ENCODE peak calls at places on chromosomes 11 and 22, in nine cellular contexts. One of them, this sample, is unnamed.

GRCh38 chr11:124434699-124435098 is 10.0 kb upstream of the OR8B4 start:
- DNase-seq in activated CD8-positive, alpha-beta memory T cell treated with anti-CD3 and anti-CD28 coated beads, Interleukin-2, amount 50 U/mL, for 48 hours: no peak
- DNase-seq in T47D: no peak
- DNase-seq in amygdala: no peak
- DNase-seq in aorta: no peak
- DNase-seq in omental fat pad: no peak
- DNase-seq in activated T-helper 1 cell treated with Interleukin-2 at 50 U/mL for 16 hours: no peak
- DNase-seq in H4: no peak
- DNase-seq in cardiac fibroblast: no peak
- DNase-seq in this sample: no peak

GRCh38 chr11:45921561-45922424 is 663 bp upstream of the LARGE2 start:
- DNase-seq in activated T-helper 1 cell treated with Interleukin-2 at 50 U/mL for 16 hours: no peak
- DNase-seq in cardiac fibroblast: no peak
- DNase-seq in H4: no peak
- DNase-seq in activated CD8-positive, alpha-beta memory T cell treated with anti-CD3 and anti-CD28 coated beads, Interleukin-2, amount 50 U/mL, for 48 hours: no peak
- DNase-seq in omental fat pad: no peak
- DNase-seq in T47D: peak; percentile 99
- DNase-seq in amygdala: no peak
- DNase-seq in aorta: peak; percentile 73
- DNase-seq in this sample: no peak

GRCh38 chr11:123707606-123708205 is 33.8 kb downstream of the ZNF202 start:
- DNase-seq in activated T-helper 1 cell treated with Interleukin-2 at 50 U/mL for 16 hours: peak; percentile 18
- DNase-seq in cardiac fibroblast: peak; percentile 74
- DNase-seq in amygdala: peak; percentile 20
- DNase-seq in T47D: peak; percentile 91
- DNase-seq in aorta: no peak
- DNase-seq in activated CD8-positive, alpha-beta memory T cell treated with anti-CD3 and anti-CD28 coated beads, Interleukin-2, amount 50 U/mL, for 48 hours: peak; percentile 58
- DNase-seq in H4: peak; percentile 61
- DNase-seq in omental fat pad: no peak
- DNase-seq in this sample: peak; percentile 90

GRCh38 chr11:67463680-67464410 is 5.2 kb downstream of the TMEM134 start:
- DNase-seq in cardiac fibroblast: no peak
- DNase-seq in amygdala: peak; percentile 54
- DNase-seq in activated CD8-positive, alpha-beta memory T cell treated with anti-CD3 and anti-CD28 coated beads, Interleukin-2, amount 50 U/mL, for 48 hours: no peak
- DNase-seq in aorta: peak; percentile 94
- DNase-seq in omental fat pad: no peak
- DNase-seq in T47D: peak; percentile 87
- DNase-seq in activated T-helper 1 cell treated with Interleukin-2 at 50 U/mL for 16 hours: no peak
- DNase-seq in H4: peak; percentile 83
- DNase-seq in this sample: no peak

GRCh38 chr22:44419429-44419828 is 78.6 kb downstream of the RTL6 start:
- DNase-seq in aorta: no peak
- DNase-seq in H4: no peak
- DNase-seq in activated CD8-positive, alpha-beta memory T cell treated with anti-CD3 and anti-CD28 coated beads, Interleukin-2, amount 50 U/mL, for 48 hours: no peak
- DNase-seq in T47D: no peak
- DNase-seq in omental fat pad: no peak
- DNase-seq in activated T-helper 1 cell treated with Interleukin-2 at 50 U/mL for 16 hours: no peak
- DNase-seq in amygdala: no peak
- DNase-seq in cardiac fibroblast: no peak
- DNase-seq in this sample: no peak

GRCh38 chr22:43901976-43902643 is 10.3 kb upstream of the PNPLA5 start:
- DNase-seq in T47D: no peak
- DNase-seq in aorta: no peak
- DNase-seq in omental fat pad: no peak
- DNase-seq in activated T-helper 1 cell treated with Interleukin-2 at 50 U/mL for 16 hours: no peak
- DNase-seq in cardiac fibroblast: peak; percentile 80
- DNase-seq in activated CD8-positive, alpha-beta memory T cell treated with anti-CD3 and anti-CD28 coated beads, Interleukin-2, amount 50 U/mL, for 48 hours: no peak
- DNase-seq in amygdala: no peak
- DNase-seq in H4: peak; percentile 93
- DNase-seq in this sample: peak; percentile 81

GRCh38 chr22:29145321-29146072 is 60.2 kb upstream of the EMID1 start:
- DNase-seq in omental fat pad: no peak
- DNase-seq in aorta: peak; percentile 65
- DNase-seq in activated T-helper 1 cell treated with Interleukin-2 at 50 U/mL for 16 hours: no peak
- DNase-seq in cardiac fibroblast: no peak
- DNase-seq in amygdala: no peak
- DNase-seq in activated CD8-positive, alpha-beta memory T cell treated with anti-CD3 and anti-CD28 coated beads, Interleukin-2, amount 50 U/mL, for 48 hours: peak; percentile 34
- DNase-seq in T47D: no peak
- DNase-seq in H4: no peak
- DNase-seq in this sample: no peak

GRCh38 chr11:112513936-112514716 is 253.5 kb upstream of the PLET1 start:
- DNase-seq in T47D: no peak
- DNase-seq in activated T-helper 1 cell treated with Interleukin-2 at 50 U/mL for 16 hours: no peak
- DNase-seq in activated CD8-positive, alpha-beta memory T cell treated with anti-CD3 and anti-CD28 coated beads, Interleukin-2, amount 50 U/mL, for 48 hours: no peak
- DNase-seq in cardiac fibroblast: no peak
- DNase-seq in omental fat pad: no peak
- DNase-seq in aorta: no peak
- DNase-seq in amygdala: peak; percentile 67
- DNase-seq in H4: no peak
- DNase-seq in this sample: no peak

GRCh38 chr11:117871784-117872183 is 4.7 kb downstream of the FXYD6 start:
- DNase-seq in omental fat pad: no peak
- DNase-seq in T47D: no peak
- DNase-seq in amygdala: no peak
- DNase-seq in activated CD8-positive, alpha-beta memory T cell treated with anti-CD3 and anti-CD28 coated beads, Interleukin-2, amount 50 U/mL, for 48 hours: no peak
- DNase-seq in cardiac fibroblast: no peak
- DNase-seq in aorta: no peak
- DNase-seq in activated T-helper 1 cell treated with Interleukin-2 at 50 U/mL for 16 hours: no peak
- DNase-seq in H4: no peak
- DNase-seq in this sample: no peak

GRCh38 chr22:17590586-17590985 is 27.3 kb downstream of the SLC25A18 start:
- DNase-seq in omental fat pad: no peak
- DNase-seq in T47D: no peak
- DNase-seq in aorta: peak; percentile 30
- DNase-seq in H4: no peak
- DNase-seq in activated T-helper 1 cell treated with Interleukin-2 at 50 U/mL for 16 hours: no peak
- DNase-seq in activated CD8-positive, alpha-beta memory T cell treated with anti-CD3 and anti-CD28 coated beads, Interleukin-2, amount 50 U/mL, for 48 hours: no peak
- DNase-seq in cardiac fibroblast: no peak
- DNase-seq in amygdala: no peak
- DNase-seq in this sample: no peak